ENCODE peak calls at places on chromosome 2, in six cellular contexts. W is EL; V is T-cell; U is right cardiac atrium; Q is stimulated activated CD4-positive, alpha-beta T cell treated with anti-CD3 and anti-CD28 coated beads, Interleukin-12 subunit alpha, Interleukin-12 subunit beta, amount 100 ng/mL, for 24 hours; E is NCI-H2029. B is an unnamed sample.

GRCh38 chr2:37669500-37669899 is 1.9 kb downstream of the CDC42EP3 start:
- DNase-seq in W (no peak), E (no peak), V (no peak), U (no peak), Q (no peak), B (no peak)

GRCh38 chr2:233976690-233977294 is 59.6 kb downstream of the TRPM8 start:
- DNase-seq in E (no peak), U (no peak), W (peak), Q (no peak), V (no peak), B (peak)

GRCh38 chr2:174120346-174120745 is 128.0 kb downstream of the OLA1 start:
- DNase-seq in W (peak), E (no peak), U (no peak), V (no peak), Q (peak), B (no peak)

GRCh38 chr2:230327418-230328154 is 593 bp downstream of the SP140L start:
- DNase-seq in V (no peak), U (no peak), E (peak), Q (no peak), W (no peak), B (no peak)

GRCh38 chr2:52821631-52822030 is 946.0 kb upstream of the CHAC2 start:
- DNase-seq in W (no peak), Q (no peak), U (no peak), E (no peak), V (no peak), B (no peak)

GRCh38 chr2:36290306-36290705 is 65.3 kb upstream of the CRIM1 start:
- DNase-seq in W (peak), V (no peak), Q (no peak), E (no peak), U (no peak), B (no peak)

GRCh38 chr2:43012966-43013365 is 213.4 kb downstream of the ZFP36L2 start:
- DNase-seq in E (no peak), U (no peak), Q (no peak), V (no peak), W (no peak), B (no peak)

GRCh38 chr2:26900831-26901321 is 52.9 kb downstream of the DPYSL5 start:
- DNase-seq in W (no peak), U (no peak), E (no peak), Q (no peak), V (no peak), B (no peak)

GRCh38 chr2:241064008-241064801 is 37.9 kb downstream of the MTERF4 start:
- DNase-seq in Q (peak), U (peak), W (no peak), V (no peak), E (peak), B (no peak)

GRCh38 chr2:227057060-227057459 is 106.9 kb downstream of the COL4A4 start:
- DNase-seq in U (no peak), Q (no peak), W (no peak), V (no peak), E (no peak), B (no peak)

GRCh38 chr2:101205521-101205998 is 47.1 kb upstream of the CNOT11 start:
- DNase-seq in Q (peak), E (peak), W (peak), U (peak), V (no peak), B (peak)

GRCh38 chr2:134777593-134777992 is 58.8 kb upstream of the TMEM163 start:
- DNase-seq in E (no peak), Q (no peak), V (no peak), U (no peak), W (no peak), B (no peak)

GRCh38 chr2:148244593-148245292 is 223.9 kb downstream of the MBD5 start:
- DNase-seq in W (peak), E (no peak), Q (no peak), U (no peak), V (no peak), B (no peak)

GRCh38 chr2:69807821-69808540 is 21.5 kb upstream of the GMCL1 start:
- DNase-seq in W (no peak), V (no peak), E (no peak), Q (no peak), U (no peak), B (no peak)

GRCh38 chr2:200483729-200484198 is 26.1 kb downstream of the KCTD18 start:
- DNase-seq in V (no peak), E (no peak), Q (no peak), U (no peak), W (no peak), B (no peak)

GRCh38 chr2:151852260-151853069 is 24.2 kb upstream of the ARL5A start:
- DNase-seq in W (no peak), E (no peak), Q (no peak), U (no peak), V (no peak), B (no peak)

GRCh38 chr2:137938204-137938603 is 26.1 kb upstream of the HNMT start:
- DNase-seq in W (no peak), V (no peak), Q (no peak), E (no peak), U (no peak), B (no peak)

GRCh38 chr2:101501443-101501842 is 26.5 kb upstream of the RFX8 start:
- DNase-seq in E (no peak), Q (no peak), V (no peak), W (no peak), U (no peak), B (no peak)

GRCh38 chr2:41791523-41791922 is 256.3 kb upstream of the PKDCC start:
- DNase-seq in Q (no peak), W (peak), V (no peak), U (peak), E (no peak), B (no peak)

GRCh38 chr2:207749873-207750272 is 19.8 kb downstream of the FZD5 start:
- DNase-seq in U (no peak), E (no peak), Q (no peak), V (no peak), W (no peak), B (no peak)

GRCh38 chr2:1642066-1642861 is 102.1 kb downstream of the PXDN start:
- DNase-seq in E (no peak), Q (no peak), U (no peak), V (no peak), W (peak), B (no peak)

GRCh38 chr2:186422226-186422625 is 63.8 kb upstream of the ZC3H15 start:
- DNase-seq in V (no peak), Q (no peak), W (peak), U (peak), E (peak), B (no peak)

GRCh38 chr2:36380624-36381481 is 25.3 kb downstream of the CRIM1 start:
- DNase-seq in U (peak), E (no peak), W (peak), V (no peak), Q (no peak), B (no peak)

GRCh38 chr2:165909466-165909865 is 44.1 kb downstream of the TTC21B start:
- DNase-seq in Q (no peak), V (no peak), E (no peak), U (no peak), W (no peak), B (no peak)

GRCh38 chr2:150732064-150732463 is 244.6 kb upstream of the RND3 start:
- DNase-seq in Q (no peak), U (no peak), W (peak), E (no peak), V (no peak), B (no peak)

GRCh38 chr2:65952966-65953365 is 482.0 kb upstream of the MEIS1 start:
- DNase-seq in Q (no peak), V (no peak), E (no peak), U (no peak), W (no peak), B (no peak)

GRCh38 chr2:26088038-26088643 is 54.3 kb downstream of the RAB10 start:
- DNase-seq in Q (no peak), U (no peak), E (no peak), V (no peak), W (peak), B (no peak)

GRCh38 chr2:102117488-102117887 is 25.1 kb upstream of the IL1R1 start:
- DNase-seq in E (no peak), V (no peak), W (no peak), Q (no peak), U (no peak), B (no peak)

GRCh38 chr2:63665091-63665490 is 76.3 kb downstream of the MDH1 start:
- DNase-seq in V (no peak), U (no peak), E (no peak), W (no peak), Q (no peak), B (no peak)

GRCh38 chr2:118667964-118668363 is 179.5 kb downstream of the EN1 start:
- DNase-seq in W (peak), U (no peak), V (no peak), E (no peak), Q (no peak), B (no peak)

GRCh38 chr2:241087420-241088268 is 14.4 kb downstream of the MTERF4 start:
- DNase-seq in W (no peak), U (no peak), V (no peak), Q (no peak), E (no peak), B (no peak)

GRCh38 chr2:8138923-8139667 is 542.8 kb upstream of the ID2 start:
- DNase-seq in E (no peak), Q (no peak), W (no peak), V (no peak), U (peak), B (no peak)

GRCh38 chr2:29561241-29562027 is 360.0 kb downstream of the ALK start:
- DNase-seq in W (no peak), E (no peak), U (no peak), Q (no peak), V (no peak), B (no peak)

GRCh38 chr2:170101789-170102188 is 76.2 kb upstream of the MYO3B start:
- DNase-seq in Q (no peak), V (no peak), W (no peak), U (no peak), E (no peak), B (no peak)

GRCh38 chr2:66547887-66548286 is 113.0 kb downstream of the MEIS1 start:
- DNase-seq in Q (no peak), E (no peak), U (no peak), V (no peak), W (no peak), B (no peak)

GRCh38 chr2:198715304-198715703 is 742.4 kb downstream of the SATB2 start:
- DNase-seq in Q (no peak), U (no peak), E (no peak), W (no peak), V (no peak), B (no peak)

GRCh38 chr2:174492963-174493431 is 6.2 kb upstream of the GPR155 start:
- DNase-seq in V (peak), E (no peak), Q (peak), W (no peak), U (no peak), B (peak)

GRCh38 chr2:239118264-239118663 is 270.4 kb downstream of the TWIST2 start:
- DNase-seq in Q (no peak), E (no peak), V (no peak), U (peak), W (no peak), B (no peak)

GRCh38 chr2:203330434-203330833 is 2.2 kb downstream of the ABI2 start:
- DNase-seq in W (peak), V (no peak), Q (no peak), E (no peak), U (no peak), B (no peak)

B was measured in T-helper 1 cell.